ENCODE peak calls at places on chromosomes 13 and 19, in four cellular contexts. L is NCI-H187; W is GM12865; U is activated CD8-positive, alpha-beta T cell treated with anti-CD3 and anti-CD28 coated beads for 36 hours. O is an unnamed sample.
A peak's percentile ranks its signal among the peaks of the same experiment; 100 is the strongest.

GRCh38 chr19:11479470-11480080 is 1.3 kb downstream of the ELAVL3 start:
- DNase-seq in U (peak; percentile 32), W (no peak), L (no peak), O (no peak)

GRCh38 chr13:85137516-85137915 is 661.7 kb downstream of the SLITRK6 start:
- DNase-seq in W (no peak), L (no peak), U (no peak), O (no peak)

GRCh38 chr13:36130542-36131214 is 504 bp downstream of the DCLK1 start:
- DNase-seq in W (no peak), U (no peak), L (peak; percentile 50), O (no peak)

GRCh38 chr13:26707122-26708006 is 53.2 kb downstream of the GPR12 start:
- DNase-seq in W (peak; percentile 59), L (peak; percentile 17), U (peak; percentile 69), O (peak; percentile 66)

GRCh38 chr13:100490692-100491091 is 97.9 kb downstream of the GGACT start:
- DNase-seq in L (peak; percentile 98), W (no peak), U (no peak), O (no peak)

GRCh38 chr19:16198363-16198636 is 589 bp downstream of the AP1M1 start:
- DNase-seq in U (no peak), W (no peak), L (no peak), O (no peak)

GRCh38 chr13:77507931-77508776 is 27.4 kb upstream of the SCEL start:
- DNase-seq in L (no peak), W (no peak), U (no peak), O (no peak)

GRCh38 chr19:53659292-53659691 is 27.5 kb downstream of the DPRX start:
- DNase-seq in W (no peak), U (peak; percentile 22), L (no peak), O (peak; percentile 5)

GRCh38 chr13:27933580-27934328 is 14.0 kb downstream of the PDX1 start:
- DNase-seq in U (no peak), L (no peak), W (no peak), O (no peak)

GRCh38 chr13:23903906-23904280 is 6.6 kb upstream of the C1QTNF9B start:
- DNase-seq in U (no peak), W (no peak), L (no peak), O (no peak)

GRCh38 chr19:51361228-51361627 is 5.0 kb downstream of the ETFB start:
- DNase-seq in U (no peak), W (no peak), L (no peak), O (no peak)

GRCh38 chr13:94568443-94568842 is 27.5 kb downstream of the TGDS start:
- DNase-seq in U (no peak), W (no peak), L (no peak), O (no peak)

O was measured in NAMALWA.